ENCODE peak calls at places on chromosomes 13 and 19, in four cellular contexts. One of them, this sample, is unnamed.

GRCh38 chr13:40190656-40191100 is 475.8 kb downstream of the FOXO1 start:
- DNase-seq in WTC11: no peak
- DNase-seq in K562: no peak
- DNase-seq in GM12878: no peak
- DNase-seq in this sample: peak

GRCh38 chr19:19342086-19343015 is 21.7 kb downstream of the MAU2 start:
- DNase-seq in WTC11: peak
- DNase-seq in K562: peak
- DNase-seq in GM12878: no peak
- DNase-seq in this sample: peak

GRCh38 chr19:44712864-44713515 is 14.0 kb downstream of the CEACAM16 start:
- DNase-seq in WTC11: no peak
- DNase-seq in K562: no peak
- DNase-seq in GM12878: no peak
- DNase-seq in this sample: peak

GRCh38 chr13:101144808-101145419 is 271.4 kb downstream of the NALCN start:
- DNase-seq in WTC11: no peak
- DNase-seq in K562: peak
- DNase-seq in GM12878: peak
- DNase-seq in this sample: peak

GRCh38 chr19:3132971-3133792 is 2.7 kb upstream of the GNA15 start:
- DNase-seq in WTC11: no peak
- DNase-seq in K562: peak
- DNase-seq in GM12878: peak
- DNase-seq in this sample: no peak

GRCh38 chr13:112204881-112205327 is 138.0 kb downstream of the SOX1 start:
- DNase-seq in WTC11: peak
- DNase-seq in K562: no peak
- DNase-seq in GM12878: no peak
- DNase-seq in this sample: no peak

GRCh38 chr13:50589139-50589538 is 254.4 kb downstream of the DLEU7 start:
- DNase-seq in WTC11: no peak
- DNase-seq in K562: no peak
- DNase-seq in GM12878: no peak
- DNase-seq in this sample: no peak

GRCh38 chr19:48489608-48490216 is 20.5 kb downstream of the CYTH2 start:
- DNase-seq in WTC11: peak
- DNase-seq in K562: peak
- DNase-seq in GM12878: no peak
- DNase-seq in this sample: peak

GRCh38 chr19:15129856-15130580 is 22.8 kb downstream of the SYDE1 start:
- DNase-seq in WTC11: no peak
- DNase-seq in K562: no peak
- DNase-seq in GM12878: no peak
- DNase-seq in this sample: no peak

GRCh38 chr13:99357920-99358319 is 50.7 kb upstream of the GPR183 start:
- DNase-seq in WTC11: no peak
- DNase-seq in K562: no peak
- DNase-seq in GM12878: no peak
- DNase-seq in this sample: no peak

GRCh38 chr19:58044886-58045285 is 11.1 kb downstream of the ZSCAN1 start:
- DNase-seq in WTC11: no peak
- DNase-seq in K562: no peak
- DNase-seq in GM12878: no peak
- DNase-seq in this sample: no peak

GRCh38 chr13:101579291-101579802 is 126.9 kb downstream of the ITGBL1 start:
- DNase-seq in WTC11: no peak
- DNase-seq in K562: no peak
- DNase-seq in GM12878: no peak
- DNase-seq in this sample: peak

GRCh38 chr13:51764184-51765141 is 39.5 kb downstream of the DHRS12 start:
- DNase-seq in WTC11: no peak
- DNase-seq in K562: no peak
- DNase-seq in GM12878: peak
- DNase-seq in this sample: peak

GRCh38 chr19:35483089-35483488 is 7.2 kb downstream of the KRTDAP start:
- DNase-seq in WTC11: no peak
- DNase-seq in K562: no peak
- DNase-seq in GM12878: no peak
- DNase-seq in this sample: no peak

GRCh38 chr13:107734891-107735620 is 480.3 kb downstream of the LIG4 start:
- DNase-seq in WTC11: no peak
- DNase-seq in K562: no peak
- DNase-seq in GM12878: no peak
- DNase-seq in this sample: no peak

GRCh38 chr13:46575843-46576242 is 22.9 kb downstream of the LRCH1 start:
- DNase-seq in WTC11: no peak
- DNase-seq in K562: no peak
- DNase-seq in GM12878: no peak
- DNase-seq in this sample: no peak

GRCh38 chr13:43401364-43401763 is 378.0 kb downstream of the DNAJC15 start:
- DNase-seq in WTC11: no peak
- DNase-seq in K562: no peak
- DNase-seq in GM12878: no peak
- DNase-seq in this sample: no peak

GRCh38 chr13:31361673-31362072 is 161.9 kb downstream of the B3GLCT start:
- DNase-seq in WTC11: no peak
- DNase-seq in K562: no peak
- DNase-seq in GM12878: no peak
- DNase-seq in this sample: no peak

GRCh38 chr13:109785141-109785891 is 1.1 kb downstream of the IRS2 start:
- DNase-seq in WTC11: peak
- DNase-seq in K562: no peak
- DNase-seq in GM12878: no peak
- DNase-seq in this sample: no peak

GRCh38 chr13:31807090-31807541 is 67.8 kb downstream of the RXFP2 start:
- DNase-seq in WTC11: no peak
- DNase-seq in K562: no peak
- DNase-seq in GM12878: no peak
- DNase-seq in this sample: no peak

GRCh38 chr19:39299404-39299803 is 3.2 kb downstream of the IFNL1 start:
- DNase-seq in WTC11: no peak
- DNase-seq in K562: no peak
- DNase-seq in GM12878: no peak
- DNase-seq in this sample: no peak

GRCh38 chr19:44620667-44621066 is 7.3 kb downstream of the IGSF23 start:
- DNase-seq in WTC11: no peak
- DNase-seq in K562: no peak
- DNase-seq in GM12878: no peak
- DNase-seq in this sample: no peak

DNA sequence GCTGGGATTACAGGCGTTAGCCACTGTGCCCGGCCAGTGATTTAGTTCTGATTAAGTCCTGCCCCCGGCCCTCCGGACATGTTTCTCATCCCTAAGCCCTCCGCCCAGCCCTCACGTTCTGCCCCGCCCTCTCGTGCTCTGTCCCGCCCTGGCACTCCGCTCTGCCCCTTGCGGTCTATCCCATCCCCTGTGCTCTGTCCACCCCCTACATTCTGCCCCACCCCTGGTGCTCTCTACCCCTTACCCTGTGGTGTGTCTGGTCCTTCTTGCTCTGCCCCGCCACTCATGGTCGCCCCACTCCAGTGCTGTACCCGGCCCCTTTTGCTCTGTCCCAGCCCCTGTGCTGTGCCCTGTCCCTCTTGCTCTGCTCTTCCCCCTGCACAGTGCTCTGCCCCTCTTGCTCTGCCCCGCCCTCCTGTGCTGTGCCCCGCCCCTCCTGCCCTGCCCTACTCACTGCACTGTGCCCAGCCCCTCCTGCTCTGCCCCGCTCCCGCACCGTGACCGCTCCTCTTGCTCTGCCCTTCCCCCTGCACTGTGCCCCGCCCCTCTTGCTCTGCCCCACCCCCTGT is 3.0 kb downstream of the GTPBP3 start:
- DNase-seq in WTC11: peak
- DNase-seq in K562: no peak
- DNase-seq in GM12878: no peak
- DNase-seq in this sample: peak
- TF ChIP-seq TCF7 in WTC11: no peak
- TF ChIP-seq TCF7 in K562: no peak
- TF ChIP-seq TCF7 in GM12878: no peak
- TF ChIP-seq TCF7 in this sample: no peak

GRCh38 chr13:114154476-114154875 is 22.1 kb upstream of the RASA3 start:
- DNase-seq in WTC11: no peak
- DNase-seq in K562: no peak
- DNase-seq in GM12878: no peak
- DNase-seq in this sample: no peak

GRCh38 chr13:114152831-114153371 is 20.5 kb upstream of the RASA3 start:
- DNase-seq in WTC11: no peak
- DNase-seq in K562: no peak
- DNase-seq in GM12878: no peak
- DNase-seq in this sample: no peak

GRCh38 chr13:114155320-114155719 is 22.9 kb upstream of the RASA3 start:
- DNase-seq in WTC11: no peak
- DNase-seq in K562: no peak
- DNase-seq in GM12878: no peak
- DNase-seq in this sample: no peak

GRCh38 chr13:114152285-114152645 is 19.8 kb upstream of the RASA3 start:
- DNase-seq in WTC11: no peak
- DNase-seq in K562: no peak
- DNase-seq in GM12878: no peak
- DNase-seq in this sample: no peak

GRCh38 chr13:114153485-114154080 is 21.2 kb upstream of the RASA3 start:
- DNase-seq in WTC11: no peak
- DNase-seq in K562: no peak
- DNase-seq in GM12878: no peak
- DNase-seq in this sample: no peak
- TF ChIP-seq TCF7 in WTC11: no peak
- TF ChIP-seq TCF7 in K562: no peak
- TF ChIP-seq TCF7 in GM12878: no peak
- TF ChIP-seq TCF7 in this sample: no peak

GRCh38 chr19:30670011-30670329 is 297.8 kb downstream of the ZNF536 start:
- DNase-seq in WTC11: no peak
- DNase-seq in K562: no peak
- DNase-seq in GM12878: no peak
- DNase-seq in this sample: no peak
- TF ChIP-seq TCF7 in WTC11: no peak
- TF ChIP-seq TCF7 in K562: no peak
- TF ChIP-seq TCF7 in GM12878: no peak
- TF ChIP-seq TCF7 in this sample: no peak

GRCh38 chr13:78193853-78194252 is 275.2 kb upstream of the EDNRB start:
- DNase-seq in WTC11: no peak
- DNase-seq in K562: no peak
- DNase-seq in GM12878: peak
- DNase-seq in this sample: no peak
- TF ChIP-seq TCF7 in WTC11: no peak
- TF ChIP-seq TCF7 in K562: no peak
- TF ChIP-seq TCF7 in GM12878: no peak
- TF ChIP-seq TCF7 in this sample: no peak

GRCh38 chr19:29093553-29093908 is 119.4 kb downstream of the UQCRFS1 start:
- DNase-seq in WTC11: no peak
- DNase-seq in K562: no peak
- DNase-seq in GM12878: no peak
- DNase-seq in this sample: no peak

GRCh38 chr19:29098091-29098490 is 114.9 kb downstream of the UQCRFS1 start:
- DNase-seq in WTC11: no peak
- DNase-seq in K562: no peak
- DNase-seq in GM12878: no peak
- DNase-seq in this sample: no peak

GRCh38 chr19:29104605-29105241 is 108.2 kb downstream of the UQCRFS1 start:
- DNase-seq in WTC11: no peak
- DNase-seq in K562: no peak
- DNase-seq in GM12878: no peak
- DNase-seq in this sample: no peak

DNA sequence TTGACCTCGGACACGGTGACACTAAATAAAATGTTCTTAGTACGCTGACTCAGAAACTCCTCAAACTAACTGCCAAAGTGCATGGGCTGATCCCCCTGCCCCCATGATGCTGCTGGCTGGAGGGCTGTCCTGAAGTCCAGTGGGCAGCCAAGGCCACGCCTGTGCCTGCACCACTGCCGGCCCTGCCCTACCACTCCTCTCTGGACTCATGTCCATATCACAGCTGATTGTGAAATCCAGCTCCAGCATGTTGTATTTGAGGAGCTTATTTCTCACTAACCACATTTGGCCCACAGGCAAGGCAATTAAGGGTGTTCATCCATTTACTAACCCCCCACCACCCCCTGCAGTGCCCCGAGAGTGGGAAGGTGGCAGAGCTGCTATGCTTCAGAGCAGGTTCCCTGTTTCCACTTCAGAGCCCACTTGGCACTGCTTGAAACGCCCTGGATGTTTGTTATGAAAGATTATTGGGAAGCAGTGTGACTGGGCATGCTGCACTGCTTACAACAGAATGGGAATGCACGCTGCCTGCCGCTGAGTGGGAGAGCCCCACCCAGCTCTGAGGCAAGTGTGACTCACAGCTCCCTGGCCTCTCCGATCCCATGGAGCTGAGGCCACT is 114.0 kb downstream of the UQCRFS1 start:
- DNase-seq in WTC11: no peak
- DNase-seq in K562: peak
- DNase-seq in GM12878: no peak
- DNase-seq in this sample: no peak
- TF ChIP-seq TCF7 in WTC11: no peak
- TF ChIP-seq TCF7 in K562: no peak
- TF ChIP-seq TCF7 in GM12878: no peak
- TF ChIP-seq TCF7 in this sample: no peak

This sample was measured in HepG2.